ENCODE peak calls at places on chromosomes 7 and 10, in seven cellular contexts. K, P, R, S, M, W and J are unnamed samples.

GRCh38 chr7:157279973-157280841 is 56.6 kb upstream of the DNAJB6 start:
- DNase-seq in K (peak), P (no peak), R (no peak), S (no peak), M (no peak), W (no peak), J (no peak)

GRCh38 chr7:73717991-73718405 is 1.5 kb downstream of the STX1A start:
- DNase-seq in K (no peak), P (no peak), R (peak), S (no peak), M (peak), W (no peak), J (peak)

GRCh38 chr7:36408589-36408988 is 18.9 kb downstream of the ANLN start:
- DNase-seq in K (no peak), P (peak), R (no peak), S (peak), M (no peak), W (no peak), J (no peak)

GRCh38 chr10:93290661-93291354 is 191.3 kb downstream of the MYOF start:
- DNase-seq in K (no peak), P (no peak), R (no peak), S (no peak), M (no peak), W (no peak), J (no peak)

GRCh38 chr10:110376021-110376773 is 71.5 kb upstream of the SMNDC1 start:
- DNase-seq in K (no peak), P (no peak), R (no peak), S (no peak), M (no peak), W (no peak), J (no peak)

GRCh38 chr7:37392673-37393017 is 56.0 kb downstream of the ELMO1 start:
- DNase-seq in K (no peak), P (no peak), R (no peak), S (no peak), M (no peak), W (no peak), J (no peak)

GRCh38 chr7:44377681-44378421 is 52.5 kb upstream of the CAMK2B start:
- DNase-seq in K (no peak), P (no peak), R (no peak), S (no peak), M (no peak), W (no peak), J (no peak)

GRCh38 chr7:149310113-149310836 is 48.3 kb downstream of the ZNF783 start:
- DNase-seq in K (no peak), P (peak), R (peak), S (peak), M (peak), W (no peak), J (peak)

GRCh38 chr10:116691079-116691398 is 51.3 kb downstream of the HSPA12A start:
- DNase-seq in K (peak), P (no peak), R (no peak), S (no peak), M (no peak), W (no peak), J (no peak)

GRCh38 chr10:95406651-95407280 is 116.0 kb upstream of the PDLIM1 start:
- DNase-seq in K (peak), P (peak), R (no peak), S (no peak), M (no peak), W (no peak), J (peak)